ENCODE peak calls at places on chromosomes 3 and 15, in nine cellular contexts. P, J, S, K, A, Q, H, B and Z are unnamed samples.

GRCh38 chr15:26806161-26806560 is 33.3 kb upstream of the GABRB3 start:
- DNase-seq in J (no peak), H (no peak), Q (no peak), B (no peak), P (no peak), A (no peak), S (no peak), K (no peak), Z (no peak)

GRCh38 chr3:43094381-43094780 is 11.5 kb downstream of the POMGNT2 start:
- DNase-seq in Q (no peak), J (no peak), H (no peak), B (no peak), P (no peak), A (no peak), K (no peak), S (no peak), Z (peak; percentile 74)

GRCh38 chr3:194738254-194739093 is 52.8 kb downstream of the FAM43A start:
- DNase-seq in S (peak; percentile 18), Q (peak; percentile 53), H (no peak), K (peak; percentile 77), P (no peak), B (peak; percentile 67), A (peak; percentile 87), J (no peak), Z (no peak)

GRCh38 chr15:29097971-29098370 is 171.7 kb downstream of the NSMCE3 start:
- DNase-seq in H (no peak), S (no peak), Q (no peak), J (no peak), B (no peak), P (no peak), A (no peak), K (no peak), Z (no peak)

GRCh38 chr15:42457445-42458442 is 33.2 kb downstream of the ZNF106 start:
- DNase-seq in S (peak; percentile 75), Q (peak; percentile 48), B (no peak), A (peak; percentile 78), J (no peak), H (no peak), P (peak; percentile 42), K (peak; percentile 95), Z (peak; percentile 92)

GRCh38 chr15:31328425-31328998 is 1.9 kb downstream of the KLF13 start:
- DNase-seq in Q (peak; percentile 49), P (peak; percentile 69), A (no peak), B (no peak), J (no peak), S (no peak), H (peak; percentile 59), K (peak; percentile 20), Z (peak; percentile 73)

GRCh38 chr3:69934398-69934797 is 65.1 kb upstream of the SAMMSON start:
- DNase-seq in H (no peak), P (no peak), J (no peak), S (no peak), K (no peak), Q (no peak), B (no peak), A (no peak), Z (no peak)

GRCh38 chr15:56815247-56815646 is 81.9 kb upstream of the ZNF280D start:
- DNase-seq in A (no peak), Q (peak; percentile 48), J (no peak), K (no peak), B (no peak), H (no peak), S (no peak), P (no peak), Z (no peak)

GRCh38 chr3:71129611-71130515 is 453.7 kb downstream of the FOXP1 start:
- DNase-seq in A (peak; percentile 46), P (no peak), B (no peak), K (peak; percentile 49), Q (peak; percentile 24), S (no peak), J (no peak), H (no peak), Z (peak; percentile 63)